ENCODE peak calls at places on chromosomes 11 and 22, in ten cellular contexts. U is left lung; N is anterior cingulate cortex; Z is left cardiac atrium; G is brain microvascular endothelial cell; B is activated effector memory CD4-positive, alpha-beta T cell treated with Interleukin-2 at 50 U/mL for 16 hours; F is uterus; S is activated CD4-positive, CD25-positive, alpha-beta regulatory T cell; X is skeletal muscle cell; A is GOT3. I is an unnamed sample.
A peak's percentile ranks its signal among the peaks of the same experiment; 100 is the strongest.

GRCh38 chr22:39243443-39244072 is 1.2 kb downstream of the PDGFB start:
- DNase-seq in S (no peak), X (no peak), B (no peak), Z (no peak), U (peak; percentile 71), F (no peak), N (no peak), G (no peak), A (no peak), I (no peak)

GRCh38 chr11:67053896-67054850 is 2.5 kb upstream of the RHOD start:
- DNase-seq in G (peak; percentile 92), X (peak; percentile 33), A (no peak), B (no peak), U (no peak), Z (peak; percentile 55), F (peak; percentile 28), N (peak; percentile 13), S (no peak), I (peak; percentile 62)

GRCh38 chr11:1193326-1194230 is 29.3 kb upstream of the MUC5B start:
- DNase-seq in N (no peak), B (no peak), Z (no peak), U (peak; percentile 71), A (no peak), X (no peak), F (no peak), G (no peak), S (no peak), I (no peak)

GRCh38 chr11:87604350-87604749 is 566.6 kb downstream of the TMEM135 start:
- DNase-seq in U (no peak), S (no peak), Z (no peak), A (no peak), G (no peak), B (no peak), N (no peak), X (no peak), F (no peak), I (no peak)

GRCh38 chr11:70760416-70761020 is 362.2 kb downstream of the CTTN start:
- DNase-seq in A (no peak), F (no peak), N (no peak), G (no peak), B (no peak), S (no peak), X (no peak), Z (no peak), U (no peak), I (no peak)

GRCh38 chr11:28442113-28442512 is 333.9 kb downstream of the METTL15 start:
- DNase-seq in A (no peak), G (no peak), U (no peak), X (no peak), B (no peak), Z (no peak), S (no peak), F (no peak), N (no peak), I (no peak)

GRCh38 chr11:124837491-124837856 is 27.8 kb upstream of the ROBO3 start:
- DNase-seq in B (no peak), F (no peak), U (no peak), X (peak; percentile 74), A (no peak), S (no peak), G (peak; percentile 82), N (no peak), Z (no peak), I (peak; percentile 82)

GRCh38 chr22:46085831-46086576 is 64.3 kb upstream of the PPARA start:
- DNase-seq in X (no peak), Z (peak; percentile 87), S (no peak), A (peak; percentile 64), U (peak; percentile 91), B (no peak), F (peak; percentile 80), G (no peak), N (no peak), I (no peak)

GRCh38 chr11:126339073-126339865 is 16.2 kb upstream of the ST3GAL4 start:
- DNase-seq in S (no peak), N (no peak), U (no peak), G (no peak), A (no peak), Z (no peak), X (no peak), F (no peak), B (no peak), I (no peak)

GRCh38 chr11:1230456-1231395 is 7.9 kb downstream of the MUC5B start:
- DNase-seq in N (no peak), A (no peak), X (no peak), F (no peak), U (peak; percentile 81), G (no peak), S (no peak), B (no peak), Z (peak; percentile 23), I (no peak)

GRCh38 chr11:3802016-3802790 is 4.8 kb upstream of the NUP98 start:
- DNase-seq in B (no peak), S (no peak), Z (no peak), X (peak; percentile 39), A (no peak), U (no peak), G (no peak), F (no peak), N (no peak), I (no peak)

GRCh38 chr11:14974723-14975587 is 2.8 kb upstream of the CALCA start:
- DNase-seq in A (no peak), B (peak; percentile 38), F (no peak), G (peak; percentile 39), X (no peak), U (peak; percentile 58), S (peak; percentile 25), Z (peak; percentile 51), N (no peak), I (peak; percentile 40)

GRCh38 chr22:17664414-17665045 is 26.0 kb downstream of the BCL2L13 start:
- DNase-seq in A (no peak), N (no peak), G (no peak), X (no peak), B (no peak), F (no peak), U (no peak), S (no peak), Z (no peak), I (no peak)

GRCh38 chr22:38080847-38081635 is 2.9 kb downstream of the SLC16A8 start:
- DNase-seq in A (no peak), N (no peak), G (no peak), S (no peak), X (no peak), U (peak; percentile 79), F (no peak), B (no peak), Z (peak; percentile 59), I (no peak)

GRCh38 chr11:128447233-128447632 is 140.1 kb downstream of the ETS1 start:
- DNase-seq in B (no peak), A (no peak), F (no peak), X (no peak), G (no peak), Z (no peak), S (no peak), U (no peak), N (no peak), I (no peak)

GRCh38 chr22:22450343-22450839 is 58.2 kb downstream of the ZNF280B start:
- DNase-seq in Z (no peak), U (no peak), A (no peak), X (no peak), N (no peak), F (no peak), B (no peak), S (no peak), G (no peak), I (peak; percentile 89)

GRCh38 chr11:112780351-112781043 is 180.7 kb upstream of the NCAM1 start:
- DNase-seq in A (no peak), B (no peak), U (no peak), N (no peak), X (no peak), S (no peak), G (no peak), Z (peak; percentile 77), F (peak; percentile 40), I (no peak)

GRCh38 chr11:75562836-75563484 is 907 bp downstream of the SERPINH1 start:
- DNase-seq in X (no peak), Z (peak; percentile 73), U (peak; percentile 71), A (no peak), G (peak; percentile 72), F (peak; percentile 52), N (no peak), S (no peak), B (no peak), I (no peak)

GRCh38 chr22:37567991-37568390 is 7.7 kb downstream of the CDC42EP1 start:
- DNase-seq in Z (no peak), U (no peak), F (no peak), S (no peak), B (no peak), G (no peak), N (no peak), A (no peak), X (no peak), I (no peak)

GRCh38 chr11:73184953-73185671 is 33.0 kb upstream of the P2RY2 start:
- DNase-seq in U (peak; percentile 93), X (no peak), N (no peak), B (peak; percentile 24), S (peak; percentile 18), A (peak; percentile 47), Z (peak; percentile 78), G (peak; percentile 45), F (no peak), I (peak; percentile 65)

GRCh38 chr11:77088236-77089003 is 14.2 kb upstream of the OMP start:
- DNase-seq in G (no peak), X (no peak), F (no peak), A (no peak), N (no peak), Z (peak; percentile 11), B (no peak), U (peak; percentile 45), S (no peak), I (no peak)

GRCh38 chr11:118152552-118153471 is at the start of gene SCN4B:
- DNase-seq in F (peak; percentile 49), X (no peak), Z (peak; percentile 74), G (peak; percentile 5), U (peak; percentile 86), N (peak; percentile 33), S (no peak), A (no peak), B (no peak), I (no peak)

I was measured in OCI-LY7.